ENCODE peak calls at places on chromosomes 13 and 19, in ten cellular contexts. One of them, this sample, is unnamed.

GRCh38 chr13:114140131-114140908 is 7.9 kb upstream of the RASA3 start:
- DNase-seq in uterus: no peak
- DNase-seq in AML-193: no peak
- DNase-seq in heart right ventricle: no peak
- DNase-seq in stimulated activated CD4-positive, alpha-beta T cell treated with anti-CD3 and anti-CD28 coated beads, Interleukin-12 subunit alpha, Interleukin-12 subunit beta, amount 100 ng/mL, for 24 hours: no peak
- DNase-seq in lower leg skin: no peak
- DNase-seq in Ammon's horn: no peak
- DNase-seq in C1 segment of cervical spinal cord: no peak
- DNase-seq in RWPE1: no peak
- DNase-seq in left ventricle myocardium inferior: no peak
- DNase-seq in this sample: no peak

GRCh38 chr13:81773263-81773662 is 1432.3 kb upstream of the SPRY2 start:
- DNase-seq in AML-193: no peak
- DNase-seq in heart right ventricle: no peak
- DNase-seq in stimulated activated CD4-positive, alpha-beta T cell treated with anti-CD3 and anti-CD28 coated beads, Interleukin-12 subunit alpha, Interleukin-12 subunit beta, amount 100 ng/mL, for 24 hours: no peak
- DNase-seq in RWPE1: no peak
- DNase-seq in Ammon's horn: no peak
- DNase-seq in lower leg skin: no peak
- DNase-seq in left ventricle myocardium inferior: no peak
- DNase-seq in uterus: no peak
- DNase-seq in C1 segment of cervical spinal cord: no peak
- DNase-seq in this sample: no peak

GRCh38 chr19:32166238-32166637 is 179.2 kb upstream of the ZNF507 start:
- DNase-seq in heart right ventricle: no peak
- DNase-seq in AML-193: no peak
- DNase-seq in uterus: no peak
- DNase-seq in left ventricle myocardium inferior: no peak
- DNase-seq in C1 segment of cervical spinal cord: no peak
- DNase-seq in lower leg skin: no peak
- DNase-seq in stimulated activated CD4-positive, alpha-beta T cell treated with anti-CD3 and anti-CD28 coated beads, Interleukin-12 subunit alpha, Interleukin-12 subunit beta, amount 100 ng/mL, for 24 hours: no peak
- DNase-seq in Ammon's horn: no peak
- DNase-seq in RWPE1: no peak
- DNase-seq in this sample: no peak

GRCh38 chr19:48726573-48726972 is 7.0 kb upstream of the MAMSTR start:
- DNase-seq in C1 segment of cervical spinal cord: no peak
- DNase-seq in stimulated activated CD4-positive, alpha-beta T cell treated with anti-CD3 and anti-CD28 coated beads, Interleukin-12 subunit alpha, Interleukin-12 subunit beta, amount 100 ng/mL, for 24 hours: no peak
- DNase-seq in lower leg skin: no peak
- DNase-seq in AML-193: peak
- DNase-seq in heart right ventricle: no peak
- DNase-seq in uterus: no peak
- DNase-seq in left ventricle myocardium inferior: no peak
- DNase-seq in RWPE1: no peak
- DNase-seq in Ammon's horn: no peak
- DNase-seq in this sample: no peak

GRCh38 chr13:99313941-99314340 is 6.7 kb upstream of the GPR183 start:
- DNase-seq in RWPE1: no peak
- DNase-seq in heart right ventricle: no peak
- DNase-seq in AML-193: no peak
- DNase-seq in C1 segment of cervical spinal cord: no peak
- DNase-seq in uterus: no peak
- DNase-seq in Ammon's horn: no peak
- DNase-seq in stimulated activated CD4-positive, alpha-beta T cell treated with anti-CD3 and anti-CD28 coated beads, Interleukin-12 subunit alpha, Interleukin-12 subunit beta, amount 100 ng/mL, for 24 hours: no peak
- DNase-seq in left ventricle myocardium inferior: no peak
- DNase-seq in lower leg skin: no peak
- DNase-seq in this sample: no peak

GRCh38 chr19:48928164-48929005 is 5.1 kb upstream of the DHDH start:
- DNase-seq in RWPE1: no peak
- DNase-seq in Ammon's horn: no peak
- DNase-seq in lower leg skin: no peak
- DNase-seq in uterus: no peak
- DNase-seq in C1 segment of cervical spinal cord: no peak
- DNase-seq in AML-193: no peak
- DNase-seq in left ventricle myocardium inferior: no peak
- DNase-seq in heart right ventricle: no peak
- DNase-seq in stimulated activated CD4-positive, alpha-beta T cell treated with anti-CD3 and anti-CD28 coated beads, Interleukin-12 subunit alpha, Interleukin-12 subunit beta, amount 100 ng/mL, for 24 hours: no peak
- DNase-seq in this sample: no peak

GRCh38 chr19:29680447-29680846 is 15.2 kb downstream of the PLEKHF1 start:
- DNase-seq in left ventricle myocardium inferior: peak
- DNase-seq in stimulated activated CD4-positive, alpha-beta T cell treated with anti-CD3 and anti-CD28 coated beads, Interleukin-12 subunit alpha, Interleukin-12 subunit beta, amount 100 ng/mL, for 24 hours: peak
- DNase-seq in RWPE1: no peak
- DNase-seq in uterus: no peak
- DNase-seq in C1 segment of cervical spinal cord: peak
- DNase-seq in lower leg skin: no peak
- DNase-seq in heart right ventricle: no peak
- DNase-seq in Ammon's horn: no peak
- DNase-seq in AML-193: peak
- DNase-seq in this sample: no peak

GRCh38 chr13:49995535-49996165 is 1.2 kb upstream of the TRIM13 start:
- DNase-seq in RWPE1: no peak
- DNase-seq in uterus: no peak
- DNase-seq in AML-193: peak
- DNase-seq in Ammon's horn: no peak
- DNase-seq in C1 segment of cervical spinal cord: no peak
- DNase-seq in lower leg skin: no peak
- DNase-seq in left ventricle myocardium inferior: no peak
- DNase-seq in stimulated activated CD4-positive, alpha-beta T cell treated with anti-CD3 and anti-CD28 coated beads, Interleukin-12 subunit alpha, Interleukin-12 subunit beta, amount 100 ng/mL, for 24 hours: no peak
- DNase-seq in heart right ventricle: no peak
- DNase-seq in this sample: no peak

GRCh38 chr13:36076211-36076610 is 55.0 kb downstream of the DCLK1 start:
- DNase-seq in AML-193: no peak
- DNase-seq in stimulated activated CD4-positive, alpha-beta T cell treated with anti-CD3 and anti-CD28 coated beads, Interleukin-12 subunit alpha, Interleukin-12 subunit beta, amount 100 ng/mL, for 24 hours: no peak
- DNase-seq in heart right ventricle: no peak
- DNase-seq in RWPE1: no peak
- DNase-seq in C1 segment of cervical spinal cord: no peak
- DNase-seq in lower leg skin: no peak
- DNase-seq in left ventricle myocardium inferior: no peak
- DNase-seq in uterus: no peak
- DNase-seq in Ammon's horn: no peak
- DNase-seq in this sample: no peak

GRCh38 chr13:37141011-37141410 is 35.5 kb upstream of the CSNK1A1L start:
- DNase-seq in C1 segment of cervical spinal cord: no peak
- DNase-seq in AML-193: no peak
- DNase-seq in RWPE1: no peak
- DNase-seq in Ammon's horn: no peak
- DNase-seq in stimulated activated CD4-positive, alpha-beta T cell treated with anti-CD3 and anti-CD28 coated beads, Interleukin-12 subunit alpha, Interleukin-12 subunit beta, amount 100 ng/mL, for 24 hours: no peak
- DNase-seq in lower leg skin: no peak
- DNase-seq in left ventricle myocardium inferior: no peak
- DNase-seq in heart right ventricle: no peak
- DNase-seq in uterus: no peak
- DNase-seq in this sample: no peak

GRCh38 chr13:53783466-53783865 is 754.9 kb downstream of the OLFM4 start:
- DNase-seq in lower leg skin: no peak
- DNase-seq in heart right ventricle: no peak
- DNase-seq in uterus: no peak
- DNase-seq in AML-193: no peak
- DNase-seq in left ventricle myocardium inferior: no peak
- DNase-seq in Ammon's horn: peak
- DNase-seq in RWPE1: no peak
- DNase-seq in C1 segment of cervical spinal cord: no peak
- DNase-seq in stimulated activated CD4-positive, alpha-beta T cell treated with anti-CD3 and anti-CD28 coated beads, Interleukin-12 subunit alpha, Interleukin-12 subunit beta, amount 100 ng/mL, for 24 hours: no peak
- DNase-seq in this sample: no peak

GRCh38 chr13:110706570-110707378 is 858 bp upstream of the CARS2 start:
- DNase-seq in stimulated activated CD4-positive, alpha-beta T cell treated with anti-CD3 and anti-CD28 coated beads, Interleukin-12 subunit alpha, Interleukin-12 subunit beta, amount 100 ng/mL, for 24 hours: no peak
- DNase-seq in AML-193: no peak
- DNase-seq in Ammon's horn: no peak
- DNase-seq in RWPE1: no peak
- DNase-seq in left ventricle myocardium inferior: no peak
- DNase-seq in C1 segment of cervical spinal cord: no peak
- DNase-seq in uterus: no peak
- DNase-seq in lower leg skin: no peak
- DNase-seq in heart right ventricle: no peak
- DNase-seq in this sample: no peak

GRCh38 chr13:101289764-101290163 is 126.5 kb downstream of the NALCN start:
- DNase-seq in lower leg skin: no peak
- DNase-seq in heart right ventricle: no peak
- DNase-seq in C1 segment of cervical spinal cord: no peak
- DNase-seq in stimulated activated CD4-positive, alpha-beta T cell treated with anti-CD3 and anti-CD28 coated beads, Interleukin-12 subunit alpha, Interleukin-12 subunit beta, amount 100 ng/mL, for 24 hours: no peak
- DNase-seq in Ammon's horn: peak
- DNase-seq in left ventricle myocardium inferior: no peak
- DNase-seq in uterus: no peak
- DNase-seq in RWPE1: no peak
- DNase-seq in AML-193: no peak
- DNase-seq in this sample: peak

GRCh38 chr13:85436029-85436428 is 363.2 kb downstream of the SLITRK6 start:
- DNase-seq in stimulated activated CD4-positive, alpha-beta T cell treated with anti-CD3 and anti-CD28 coated beads, Interleukin-12 subunit alpha, Interleukin-12 subunit beta, amount 100 ng/mL, for 24 hours: no peak
- DNase-seq in C1 segment of cervical spinal cord: no peak
- DNase-seq in RWPE1: no peak
- DNase-seq in AML-193: no peak
- DNase-seq in heart right ventricle: no peak
- DNase-seq in uterus: no peak
- DNase-seq in lower leg skin: no peak
- DNase-seq in Ammon's horn: no peak
- DNase-seq in left ventricle myocardium inferior: no peak
- DNase-seq in this sample: no peak

GRCh38 chr19:6223461-6224307 is 56.1 kb downstream of the MLLT1 start:
- DNase-seq in C1 segment of cervical spinal cord: no peak
- DNase-seq in uterus: no peak
- DNase-seq in left ventricle myocardium inferior: no peak
- DNase-seq in lower leg skin: no peak
- DNase-seq in AML-193: no peak
- DNase-seq in Ammon's horn: no peak
- DNase-seq in RWPE1: no peak
- DNase-seq in stimulated activated CD4-positive, alpha-beta T cell treated with anti-CD3 and anti-CD28 coated beads, Interleukin-12 subunit alpha, Interleukin-12 subunit beta, amount 100 ng/mL, for 24 hours: no peak
- DNase-seq in heart right ventricle: no peak
- DNase-seq in this sample: no peak

GRCh38 chr13:93144031-93144430 is 82.6 kb upstream of the GPC6 start:
- DNase-seq in stimulated activated CD4-positive, alpha-beta T cell treated with anti-CD3 and anti-CD28 coated beads, Interleukin-12 subunit alpha, Interleukin-12 subunit beta, amount 100 ng/mL, for 24 hours: no peak
- DNase-seq in AML-193: no peak
- DNase-seq in uterus: no peak
- DNase-seq in RWPE1: no peak
- DNase-seq in lower leg skin: no peak
- DNase-seq in C1 segment of cervical spinal cord: no peak
- DNase-seq in left ventricle myocardium inferior: no peak
- DNase-seq in Ammon's horn: no peak
- DNase-seq in heart right ventricle: no peak
- DNase-seq in this sample: no peak

This sample was measured in progenitor cell of endocrine pancreas.